ENCODE peak calls at places on chromosomes 12 and 14, in five cellular contexts. W, L, F, P and J are unnamed samples.

GRCh38 chr12:113239811-113240331 is 18.6 kb downstream of the TPCN1 start:
- DNase-seq in W (no peak), L (peak; percentile 70), F (no peak), P (no peak), J (no peak)

GRCh38 chr14:94673781-94674231 is 61.6 kb downstream of the SERPINA3 start:
- DNase-seq in W (no peak), L (no peak), F (no peak), P (no peak), J (no peak)

GRCh38 chr14:72401632-72402428 is 469.6 kb downstream of the RGS6 start:
- DNase-seq in W (no peak), L (no peak), F (no peak), P (no peak), J (no peak)

GRCh38 chr12:59036973-59037807 is 116.9 kb upstream of the LRIG3 start:
- DNase-seq in W (no peak), L (no peak), F (no peak), P (no peak), J (no peak)

GRCh38 chr14:86954623-86955022 is 1038.4 kb downstream of the GALC start:
- DNase-seq in W (no peak), L (no peak), F (no peak), P (no peak), J (no peak)

GRCh38 chr12:12999276-12999958 is 648 bp downstream of the HEBP1 start:
- DNase-seq in W (no peak), L (no peak), F (no peak), P (peak; percentile 62), J (no peak)

GRCh38 chr14:105018414-105018813 is 2.5 kb downstream of the CDCA4 start:
- DNase-seq in W (no peak), L (peak; percentile 14), F (no peak), P (no peak), J (no peak)

GRCh38 chr14:51547260-51547659 is 104.5 kb upstream of the FRMD6 start:
- DNase-seq in W (no peak), L (no peak), F (no peak), P (no peak), J (no peak)

GRCh38 chr12:12182926-12183325 is 83.9 kb downstream of the LRP6 start:
- DNase-seq in W (no peak), L (no peak), F (no peak), P (no peak), J (no peak)

GRCh38 chr12:65902504-65902903 is 78.2 kb downstream of the HMGA2 start:
- DNase-seq in W (no peak), L (no peak), F (no peak), P (no peak), J (no peak)